ENCODE peak calls at places on chromosome 5, in nine cellular contexts. T, C, X, O, R, Q, D, E and B are unnamed samples.

GRCh38 chr5:141965071-141965470 is 3.8 kb upstream of the RNF14 start:
- DNase-seq in T (no peak), D (no peak), R (peak; percentile 47), Q (no peak), E (no peak), X (no peak), O (no peak), C (no peak), B (no peak)

GRCh38 chr5:111706345-111706744 is 50.6 kb downstream of the NREP start:
- DNase-seq in O (no peak), D (no peak), Q (no peak), T (peak; percentile 32), C (no peak), E (no peak), X (no peak), R (no peak), B (no peak)

GRCh38 chr5:36795366-36795765 is 81.2 kb upstream of the NIPBL start:
- DNase-seq in R (no peak), C (no peak), T (no peak), E (no peak), O (no peak), Q (no peak), X (no peak), D (no peak), B (no peak)

GRCh38 chr5:67286006-67286405 is 89.4 kb upstream of the CD180 start:
- DNase-seq in C (no peak), E (no peak), X (no peak), Q (no peak), R (no peak), D (no peak), O (no peak), T (no peak), B (no peak)

GRCh38 chr5:30765227-30765626 is 428.3 kb upstream of the CDH6 start:
- DNase-seq in D (no peak), X (no peak), E (no peak), T (no peak), C (no peak), R (no peak), Q (no peak), O (no peak), B (no peak)

GRCh38 chr5:153050496-153051179 is 439.8 kb upstream of the GRIA1 start:
- DNase-seq in Q (no peak), T (no peak), D (no peak), O (no peak), R (no peak), E (no peak), X (no peak), C (no peak), B (no peak)

GRCh38 chr5:107670028-107670926 is 460 bp downstream of the EFNA5 start:
- DNase-seq in T (peak; percentile 37), D (peak; percentile 71), E (no peak), R (no peak), C (peak; percentile 13), X (no peak), Q (peak; percentile 50), O (peak; percentile 28), B (no peak)

GRCh38 chr5:138946241-138946623 is 71.1 kb upstream of the LRRTM2 start:
- DNase-seq in C (no peak), R (no peak), T (no peak), O (no peak), Q (no peak), D (peak; percentile 67), E (no peak), X (no peak), B (no peak)

GRCh38 chr5:111548992-111549649 is 36.8 kb upstream of the STARD4 start:
- DNase-seq in T (no peak), C (no peak), E (no peak), O (no peak), Q (peak; percentile 48), X (peak; percentile 18), D (no peak), R (no peak), B (no peak)

GRCh38 chr5:134240421-134240962 is 14.6 kb upstream of the PPP2CA start:
- DNase-seq in E (peak; percentile 44), X (no peak), T (peak; percentile 40), C (no peak), O (no peak), R (no peak), Q (no peak), D (no peak), B (no peak)

GRCh38 chr5:95818181-95819147 is 4.1 kb downstream of the GLRX start:
- DNase-seq in E (no peak), D (no peak), O (no peak), T (peak; percentile 37), Q (peak; percentile 33), X (no peak), C (no peak), R (no peak), B (peak; percentile 96)

GRCh38 chr5:141857226-141857625 is 21.0 kb downstream of the PCDH1 start:
- DNase-seq in O (no peak), E (no peak), C (no peak), T (no peak), Q (no peak), R (no peak), X (no peak), D (no peak), B (no peak)

GRCh38 chr5:93062548-93062947 is 518.5 kb downstream of the NR2F1-AS1 start:
- DNase-seq in X (no peak), T (no peak), D (no peak), O (no peak), Q (no peak), E (no peak), R (no peak), C (no peak), B (peak; percentile 14)

GRCh38 chr5:132831095-132831860 is 831 bp upstream of the SHROOM1 start:
- DNase-seq in T (no peak), E (no peak), R (no peak), O (no peak), X (no peak), D (no peak), C (no peak), Q (no peak), B (no peak)

GRCh38 chr5:16857635-16858034 is 78.5 kb downstream of the MYO10 start:
- DNase-seq in T (no peak), R (no peak), Q (no peak), C (no peak), E (no peak), X (no peak), D (no peak), O (no peak), B (no peak)

GRCh38 chr5:151223447-151224264 is at the start of gene CCDC69:
- DNase-seq in D (peak; percentile 91), E (peak; percentile 52), X (peak; percentile 84), C (peak; percentile 91), O (peak; percentile 58), T (peak; percentile 83), Q (peak; percentile 78), R (no peak), B (peak; percentile 81)
- TF ChIP-seq POLR2A in D (peak; percentile 88), E (peak; percentile 58), X (peak; percentile 52), C (peak; percentile 12), O (no peak), T (peak; percentile 92), Q (no peak), R (peak; percentile 86), B (no peak)

GRCh38 chr5:142984525-142984924 is 214.3 kb downstream of the ARHGAP26 start:
- DNase-seq in C (no peak), D (no peak), O (no peak), R (no peak), E (no peak), X (no peak), T (no peak), Q (no peak), B (no peak)

GRCh38 chr5:142984016-142984415 is 213.8 kb downstream of the ARHGAP26 start:
- DNase-seq in C (no peak), X (no peak), E (no peak), R (no peak), D (no peak), Q (no peak), O (no peak), T (no peak), B (peak; percentile 50)

GRCh38 chr5:142981886-142982820 is 212.0 kb downstream of the ARHGAP26 start:
- DNase-seq in T (peak; percentile 80), E (peak; percentile 92), X (no peak), C (no peak), O (no peak), R (no peak), D (peak; percentile 92), Q (peak; percentile 89), B (no peak)

GRCh38 chr5:142981475-142981874 is 211.3 kb downstream of the ARHGAP26 start:
- DNase-seq in D (no peak), T (no peak), Q (no peak), E (no peak), X (no peak), R (no peak), C (no peak), O (no peak), B (no peak)

DNA sequence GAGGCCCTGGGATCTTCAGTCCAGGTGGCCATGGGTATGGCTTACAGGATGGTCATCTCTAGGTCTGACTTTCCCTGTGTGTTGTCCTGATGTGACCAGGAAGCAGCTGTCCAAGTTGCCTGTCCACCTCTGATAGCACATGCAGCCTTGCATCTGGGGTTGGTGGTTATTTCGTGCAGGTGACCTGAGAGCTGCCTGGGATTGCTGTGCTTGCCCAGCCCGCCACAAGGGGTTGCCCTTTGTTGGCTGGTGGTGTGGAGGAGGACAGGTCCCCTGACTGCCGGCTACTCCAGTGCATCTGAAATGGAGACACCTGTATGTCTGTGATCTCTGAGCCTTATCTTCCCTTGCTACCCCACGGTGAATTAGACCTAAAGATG is 212.6 kb downstream of the ARHGAP26 start:
- DNase-seq in O (no peak), Q (no peak), C (no peak), T (no peak), R (no peak), D (no peak), X (peak; percentile 14), E (no peak), B (no peak)
- TF ChIP-seq CTCF in O (no peak), Q (no peak), C (no peak), T (no peak), R (no peak), D (no peak), X (peak; percentile 35), E (peak; percentile 53), B (peak; percentile 5)

DNA sequence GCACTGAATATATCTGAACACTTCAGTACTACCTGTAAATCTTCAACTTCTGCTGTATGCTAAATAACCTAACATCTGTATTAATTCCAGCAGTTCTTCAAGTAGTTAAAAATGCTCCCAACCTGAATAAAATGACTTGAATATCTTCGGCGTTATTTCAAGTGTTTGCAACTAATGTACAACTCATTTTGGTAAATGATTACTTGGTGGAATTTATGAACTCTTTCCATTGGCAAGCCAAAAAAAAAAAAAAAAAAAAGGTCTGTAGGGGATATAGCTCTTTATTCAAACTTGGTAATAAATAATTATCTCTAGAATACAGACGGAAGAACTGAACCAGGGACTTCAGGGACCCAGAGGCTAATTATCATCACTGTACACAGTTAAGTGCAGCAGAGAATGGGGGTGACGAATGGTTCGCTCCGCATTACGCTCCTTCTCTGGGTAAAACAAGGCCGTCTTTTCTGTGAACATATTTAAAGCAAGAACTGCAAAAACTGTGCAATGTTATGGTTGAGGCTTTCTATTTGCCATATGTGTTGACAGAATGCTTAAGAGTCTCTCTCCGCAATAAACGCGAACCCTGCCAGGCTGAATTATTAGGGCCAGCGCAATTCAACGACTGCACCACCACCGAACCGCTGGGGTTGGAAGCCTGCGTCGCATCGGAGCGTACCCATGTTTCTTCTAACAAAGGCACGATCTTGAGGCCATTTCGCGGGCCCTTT is 1.8 kb upstream of the ERBIN start:
- DNase-seq in Q (no peak), C (no peak), T (no peak), X (peak; percentile 45), D (no peak), O (no peak), R (no peak), E (peak; percentile 12), B (no peak)
- TF ChIP-seq POLR2A in Q (no peak), C (no peak), T (no peak), X (peak; percentile 17), D (no peak), O (no peak), R (no peak), E (no peak), B (no peak)

GRCh38 chr5:143896471-143896870 is 84.5 kb downstream of the HMHB1 start:
- DNase-seq in D (no peak), T (no peak), E (no peak), R (no peak), C (no peak), X (no peak), O (no peak), Q (no peak), B (no peak)
- TF ChIP-seq CTCF in D (no peak), T (no peak), E (no peak), R (no peak), C (no peak), X (no peak), O (no peak), Q (no peak), B (no peak)